ENCODE peak calls at places on chromosome 15, in ten cellular contexts. One of them, this sample, is unnamed.

GRCh38 chr15:36877796-36878744 is 222.3 kb downstream of the MEIS2 start:
- DNase-seq in hypothalamus: no peak
- DNase-seq in right cardiac atrium: peak
- DNase-seq in OCI-M1: no peak
- DNase-seq in smooth muscle cell of the brain vasculature: no peak
- DNase-seq in NCI-H1092 treated with DMSO at 0.1 percent for 48 hours: no peak
- DNase-seq in H9: no peak
- DNase-seq in cerebellar cortex: no peak
- DNase-seq in dermis blood vessel endothelial cell: no peak
- DNase-seq in T-helper 17 cell: no peak
- DNase-seq in this sample: no peak

GRCh38 chr15:76354823-76355440 is 18.4 kb downstream of the ISL2 start:
- DNase-seq in hypothalamus: no peak
- DNase-seq in right cardiac atrium: no peak
- DNase-seq in OCI-M1: no peak
- DNase-seq in smooth muscle cell of the brain vasculature: no peak
- DNase-seq in NCI-H1092 treated with DMSO at 0.1 percent for 48 hours: no peak
- DNase-seq in H9: no peak
- DNase-seq in cerebellar cortex: no peak
- DNase-seq in dermis blood vessel endothelial cell: no peak
- DNase-seq in T-helper 17 cell: no peak
- DNase-seq in this sample: no peak

GRCh38 chr15:49855917-49856637 is 235.2 kb downstream of the DTWD1 start:
- DNase-seq in hypothalamus: no peak
- DNase-seq in right cardiac atrium: peak
- DNase-seq in OCI-M1: no peak
- DNase-seq in smooth muscle cell of the brain vasculature: no peak
- DNase-seq in NCI-H1092 treated with DMSO at 0.1 percent for 48 hours: no peak
- DNase-seq in H9: no peak
- DNase-seq in cerebellar cortex: no peak
- DNase-seq in dermis blood vessel endothelial cell: no peak
- DNase-seq in T-helper 17 cell: no peak
- DNase-seq in this sample: peak

GRCh38 chr15:42705336-42705735 is 31.6 kb downstream of the CDAN1 start:
- DNase-seq in hypothalamus: no peak
- DNase-seq in right cardiac atrium: no peak
- DNase-seq in OCI-M1: no peak
- DNase-seq in smooth muscle cell of the brain vasculature: no peak
- DNase-seq in NCI-H1092 treated with DMSO at 0.1 percent for 48 hours: no peak
- DNase-seq in H9: no peak
- DNase-seq in cerebellar cortex: no peak
- DNase-seq in dermis blood vessel endothelial cell: no peak
- DNase-seq in T-helper 17 cell: no peak
- DNase-seq in this sample: no peak

GRCh38 chr15:99564221-99565030 is 1.4 kb upstream of the MEF2A start:
- DNase-seq in hypothalamus: peak
- DNase-seq in right cardiac atrium: peak
- DNase-seq in OCI-M1: peak
- DNase-seq in smooth muscle cell of the brain vasculature: no peak
- DNase-seq in NCI-H1092 treated with DMSO at 0.1 percent for 48 hours: peak
- DNase-seq in H9: peak
- DNase-seq in cerebellar cortex: peak
- DNase-seq in dermis blood vessel endothelial cell: peak
- DNase-seq in T-helper 17 cell: no peak
- DNase-seq in this sample: peak

GRCh38 chr15:77026501-77027110 is 31.7 kb downstream of the PSTPIP1 start:
- DNase-seq in hypothalamus: no peak
- DNase-seq in right cardiac atrium: no peak
- DNase-seq in OCI-M1: no peak
- DNase-seq in smooth muscle cell of the brain vasculature: no peak
- DNase-seq in NCI-H1092 treated with DMSO at 0.1 percent for 48 hours: no peak
- DNase-seq in H9: peak
- DNase-seq in cerebellar cortex: no peak
- DNase-seq in dermis blood vessel endothelial cell: no peak
- DNase-seq in T-helper 17 cell: peak
- DNase-seq in this sample: no peak

GRCh38 chr15:55196011-55196410 is 730 bp downstream of the RSL24D1 start:
- DNase-seq in hypothalamus: no peak
- DNase-seq in right cardiac atrium: no peak
- DNase-seq in OCI-M1: peak
- DNase-seq in smooth muscle cell of the brain vasculature: no peak
- DNase-seq in NCI-H1092 treated with DMSO at 0.1 percent for 48 hours: no peak
- DNase-seq in H9: no peak
- DNase-seq in cerebellar cortex: no peak
- DNase-seq in dermis blood vessel endothelial cell: peak
- DNase-seq in T-helper 17 cell: no peak
- DNase-seq in this sample: no peak

GRCh38 chr15:70195808-70196304 is 98.1 kb upstream of the TLE3 start:
- DNase-seq in hypothalamus: peak
- DNase-seq in right cardiac atrium: peak
- DNase-seq in OCI-M1: no peak
- DNase-seq in smooth muscle cell of the brain vasculature: peak
- DNase-seq in NCI-H1092 treated with DMSO at 0.1 percent for 48 hours: no peak
- DNase-seq in H9: no peak
- DNase-seq in cerebellar cortex: peak
- DNase-seq in dermis blood vessel endothelial cell: peak
- DNase-seq in T-helper 17 cell: no peak
- DNase-seq in this sample: peak

GRCh38 chr15:79673416-79674123 is 223.2 kb downstream of the MTHFS start:
- DNase-seq in hypothalamus: no peak
- DNase-seq in right cardiac atrium: no peak
- DNase-seq in OCI-M1: peak
- DNase-seq in smooth muscle cell of the brain vasculature: no peak
- DNase-seq in NCI-H1092 treated with DMSO at 0.1 percent for 48 hours: no peak
- DNase-seq in H9: peak
- DNase-seq in cerebellar cortex: peak
- DNase-seq in dermis blood vessel endothelial cell: no peak
- DNase-seq in T-helper 17 cell: no peak
- DNase-seq in this sample: peak

GRCh38 chr15:68412218-68412617 is 19.7 kb downstream of the ITGA11 start:
- DNase-seq in hypothalamus: no peak
- DNase-seq in right cardiac atrium: no peak
- DNase-seq in OCI-M1: no peak
- DNase-seq in smooth muscle cell of the brain vasculature: no peak
- DNase-seq in NCI-H1092 treated with DMSO at 0.1 percent for 48 hours: no peak
- DNase-seq in H9: peak
- DNase-seq in cerebellar cortex: no peak
- DNase-seq in dermis blood vessel endothelial cell: no peak
- DNase-seq in T-helper 17 cell: no peak
- DNase-seq in this sample: no peak

GRCh38 chr15:33722005-33722672 is 246.2 kb upstream of the CHRM5 start:
- DNase-seq in hypothalamus: no peak
- DNase-seq in right cardiac atrium: no peak
- DNase-seq in OCI-M1: peak
- DNase-seq in smooth muscle cell of the brain vasculature: no peak
- DNase-seq in NCI-H1092 treated with DMSO at 0.1 percent for 48 hours: no peak
- DNase-seq in H9: no peak
- DNase-seq in cerebellar cortex: no peak
- DNase-seq in dermis blood vessel endothelial cell: peak
- DNase-seq in T-helper 17 cell: no peak
- DNase-seq in this sample: no peak

GRCh38 chr15:78004222-78004727 is 73.2 kb downstream of the TBC1D2B start:
- DNase-seq in hypothalamus: no peak
- DNase-seq in right cardiac atrium: no peak
- DNase-seq in OCI-M1: no peak
- DNase-seq in smooth muscle cell of the brain vasculature: no peak
- DNase-seq in NCI-H1092 treated with DMSO at 0.1 percent for 48 hours: no peak
- DNase-seq in H9: no peak
- DNase-seq in cerebellar cortex: no peak
- DNase-seq in dermis blood vessel endothelial cell: no peak
- DNase-seq in T-helper 17 cell: peak
- DNase-seq in this sample: no peak

GRCh38 chr15:95872366-95872771 is 458.1 kb upstream of the NR2F2 start:
- DNase-seq in hypothalamus: no peak
- DNase-seq in right cardiac atrium: no peak
- DNase-seq in OCI-M1: no peak
- DNase-seq in smooth muscle cell of the brain vasculature: no peak
- DNase-seq in NCI-H1092 treated with DMSO at 0.1 percent for 48 hours: no peak
- DNase-seq in H9: no peak
- DNase-seq in cerebellar cortex: no peak
- DNase-seq in dermis blood vessel endothelial cell: no peak
- DNase-seq in T-helper 17 cell: no peak
- DNase-seq in this sample: peak

GRCh38 chr15:66757521-66757920 is 55.5 kb downstream of the SMAD6 start:
- DNase-seq in hypothalamus: no peak
- DNase-seq in right cardiac atrium: peak
- DNase-seq in OCI-M1: no peak
- DNase-seq in smooth muscle cell of the brain vasculature: no peak
- DNase-seq in NCI-H1092 treated with DMSO at 0.1 percent for 48 hours: no peak
- DNase-seq in H9: no peak
- DNase-seq in cerebellar cortex: no peak
- DNase-seq in dermis blood vessel endothelial cell: no peak
- DNase-seq in T-helper 17 cell: no peak
- DNase-seq in this sample: no peak

GRCh38 chr15:59997070-59997701 is 6.9 kb upstream of the FOXB1 start:
- DNase-seq in hypothalamus: no peak
- DNase-seq in right cardiac atrium: no peak
- DNase-seq in OCI-M1: peak
- DNase-seq in smooth muscle cell of the brain vasculature: no peak
- DNase-seq in NCI-H1092 treated with DMSO at 0.1 percent for 48 hours: peak
- DNase-seq in H9: peak
- DNase-seq in cerebellar cortex: no peak
- DNase-seq in dermis blood vessel endothelial cell: no peak
- DNase-seq in T-helper 17 cell: peak
- DNase-seq in this sample: no peak

GRCh38 chr15:33142708-33143107 is 51.8 kb downstream of the FMN1 start:
- DNase-seq in hypothalamus: no peak
- DNase-seq in right cardiac atrium: no peak
- DNase-seq in OCI-M1: no peak
- DNase-seq in smooth muscle cell of the brain vasculature: no peak
- DNase-seq in NCI-H1092 treated with DMSO at 0.1 percent for 48 hours: no peak
- DNase-seq in H9: no peak
- DNase-seq in cerebellar cortex: no peak
- DNase-seq in dermis blood vessel endothelial cell: no peak
- DNase-seq in T-helper 17 cell: no peak
- DNase-seq in this sample: no peak

GRCh38 chr15:87777054-87777498 is 479.5 kb downstream of the NTRK3 start:
- DNase-seq in hypothalamus: no peak
- DNase-seq in right cardiac atrium: peak
- DNase-seq in OCI-M1: peak
- DNase-seq in smooth muscle cell of the brain vasculature: no peak
- DNase-seq in NCI-H1092 treated with DMSO at 0.1 percent for 48 hours: no peak
- DNase-seq in H9: no peak
- DNase-seq in cerebellar cortex: no peak
- DNase-seq in dermis blood vessel endothelial cell: no peak
- DNase-seq in T-helper 17 cell: no peak
- DNase-seq in this sample: peak

GRCh38 chr15:73677146-73677607 is 7.0 kb upstream of the CD276 start:
- DNase-seq in hypothalamus: no peak
- DNase-seq in right cardiac atrium: peak
- DNase-seq in OCI-M1: peak
- DNase-seq in smooth muscle cell of the brain vasculature: no peak
- DNase-seq in NCI-H1092 treated with DMSO at 0.1 percent for 48 hours: peak
- DNase-seq in H9: peak
- DNase-seq in cerebellar cortex: peak
- DNase-seq in dermis blood vessel endothelial cell: peak
- DNase-seq in T-helper 17 cell: peak
- DNase-seq in this sample: peak

GRCh38 chr15:47265686-47266085 is 451.6 kb upstream of the SEMA6D start:
- DNase-seq in hypothalamus: no peak
- DNase-seq in right cardiac atrium: no peak
- DNase-seq in OCI-M1: no peak
- DNase-seq in smooth muscle cell of the brain vasculature: no peak
- DNase-seq in NCI-H1092 treated with DMSO at 0.1 percent for 48 hours: no peak
- DNase-seq in H9: no peak
- DNase-seq in cerebellar cortex: no peak
- DNase-seq in dermis blood vessel endothelial cell: no peak
- DNase-seq in T-helper 17 cell: no peak
- DNase-seq in this sample: no peak

GRCh38 chr15:66907826-66908502 is 157.4 kb upstream of the SMAD3 start:
- DNase-seq in hypothalamus: peak
- DNase-seq in right cardiac atrium: peak
- DNase-seq in OCI-M1: peak
- DNase-seq in smooth muscle cell of the brain vasculature: no peak
- DNase-seq in NCI-H1092 treated with DMSO at 0.1 percent for 48 hours: no peak
- DNase-seq in H9: peak
- DNase-seq in cerebellar cortex: peak
- DNase-seq in dermis blood vessel endothelial cell: no peak
- DNase-seq in T-helper 17 cell: no peak
- DNase-seq in this sample: peak

GRCh38 chr15:44536962-44537727 is at the start of gene EIF3J:
- DNase-seq in hypothalamus: peak
- DNase-seq in right cardiac atrium: peak
- DNase-seq in OCI-M1: peak
- DNase-seq in smooth muscle cell of the brain vasculature: peak
- DNase-seq in NCI-H1092 treated with DMSO at 0.1 percent for 48 hours: peak
- DNase-seq in H9: peak
- DNase-seq in cerebellar cortex: peak
- DNase-seq in dermis blood vessel endothelial cell: peak
- DNase-seq in T-helper 17 cell: peak
- DNase-seq in this sample: peak

GRCh38 chr15:78044407-78045155 is 32.9 kb downstream of the TBC1D2B start:
- DNase-seq in hypothalamus: no peak
- DNase-seq in right cardiac atrium: no peak
- DNase-seq in OCI-M1: peak
- DNase-seq in smooth muscle cell of the brain vasculature: no peak
- DNase-seq in NCI-H1092 treated with DMSO at 0.1 percent for 48 hours: no peak
- DNase-seq in H9: no peak
- DNase-seq in cerebellar cortex: no peak
- DNase-seq in dermis blood vessel endothelial cell: no peak
- DNase-seq in T-helper 17 cell: no peak
- DNase-seq in this sample: no peak

GRCh38 chr15:34043813-34044212 is 4.8 kb upstream of the AVEN start:
- DNase-seq in hypothalamus: no peak
- DNase-seq in right cardiac atrium: no peak
- DNase-seq in OCI-M1: no peak
- DNase-seq in smooth muscle cell of the brain vasculature: no peak
- DNase-seq in NCI-H1092 treated with DMSO at 0.1 percent for 48 hours: no peak
- DNase-seq in H9: no peak
- DNase-seq in cerebellar cortex: no peak
- DNase-seq in dermis blood vessel endothelial cell: no peak
- DNase-seq in T-helper 17 cell: no peak
- DNase-seq in this sample: no peak

GRCh38 chr15:96896766-96897165 is 566.3 kb downstream of the NR2F2 start:
- DNase-seq in hypothalamus: no peak
- DNase-seq in right cardiac atrium: no peak
- DNase-seq in OCI-M1: peak
- DNase-seq in smooth muscle cell of the brain vasculature: no peak
- DNase-seq in NCI-H1092 treated with DMSO at 0.1 percent for 48 hours: no peak
- DNase-seq in H9: no peak
- DNase-seq in cerebellar cortex: no peak
- DNase-seq in dermis blood vessel endothelial cell: no peak
- DNase-seq in T-helper 17 cell: no peak
- DNase-seq in this sample: no peak

GRCh38 chr15:31265871-31266711 is 60.5 kb upstream of the KLF13 start:
- DNase-seq in hypothalamus: peak
- DNase-seq in right cardiac atrium: no peak
- DNase-seq in OCI-M1: peak
- DNase-seq in smooth muscle cell of the brain vasculature: peak
- DNase-seq in NCI-H1092 treated with DMSO at 0.1 percent for 48 hours: no peak
- DNase-seq in H9: peak
- DNase-seq in cerebellar cortex: no peak
- DNase-seq in dermis blood vessel endothelial cell: no peak
- DNase-seq in T-helper 17 cell: peak
- DNase-seq in this sample: no peak

GRCh38 chr15:44102675-44103254 is 92.3 kb downstream of the FRMD5 start:
- DNase-seq in hypothalamus: peak
- DNase-seq in right cardiac atrium: peak
- DNase-seq in OCI-M1: no peak
- DNase-seq in smooth muscle cell of the brain vasculature: peak
- DNase-seq in NCI-H1092 treated with DMSO at 0.1 percent for 48 hours: peak
- DNase-seq in H9: no peak
- DNase-seq in cerebellar cortex: peak
- DNase-seq in dermis blood vessel endothelial cell: peak
- DNase-seq in T-helper 17 cell: no peak
- DNase-seq in this sample: peak